ENCODE peak calls at places on chromosomes 7 and 10, in eight cellular contexts. O is left ventricle myocardium inferior; U is cardiac muscle cell; G is lower lobe of right lung; R is adrenal gland; I is CD4-positive, alpha-beta memory T cell; Q is NT2/D1; N is fibroblast of lung. X is an unnamed sample.

GRCh38 chr7:101859411-101860106 is 42.1 kb downstream of the CUX1 start:
- DNase-seq in O (no peak), U (no peak), G (no peak), R (no peak), I (no peak), Q (no peak), N (peak; percentile 72), X (no peak)

GRCh38 chr7:139711991-139712753 is 65.6 kb downstream of the HIPK2 start:
- DNase-seq in O (no peak), U (no peak), G (no peak), R (no peak), I (no peak), Q (no peak), N (no peak), X (no peak)

GRCh38 chr7:92044148-92044547 is 90.1 kb downstream of the CYP51A1 start:
- DNase-seq in O (no peak), U (no peak), G (no peak), R (no peak), I (no peak), Q (no peak), N (no peak), X (no peak)

GRCh38 chr10:130109796-130110235 is 814 bp downstream of the C10orf143 start:
- DNase-seq in O (peak; percentile 38), U (peak; percentile 83), G (no peak), R (peak; percentile 74), I (peak; percentile 80), Q (peak; percentile 75), N (peak; percentile 89), X (no peak)

GRCh38 chr7:54180796-54181195 is 361.4 kb upstream of the VSTM2A start:
- DNase-seq in O (no peak), U (no peak), G (no peak), R (no peak), I (no peak), Q (no peak), N (no peak), X (no peak)

GRCh38 chr7:47722126-47722525 is 140.2 kb upstream of the TNS3 start:
- DNase-seq in O (no peak), U (no peak), G (no peak), R (no peak), I (no peak), Q (no peak), N (no peak), X (no peak)

GRCh38 chr7:106779877-106780276 is 85.2 kb upstream of the PIK3CG start:
- DNase-seq in O (no peak), U (peak; percentile 28), G (no peak), R (no peak), I (no peak), Q (no peak), N (no peak), X (no peak)

GRCh38 chr10:62244785-62245595 is 23.7 kb downstream of the RTKN2 start:
- DNase-seq in O (no peak), U (peak; percentile 72), G (no peak), R (peak; percentile 24), I (peak; percentile 65), Q (no peak), N (peak; percentile 87), X (no peak)

GRCh38 chr10:44965651-44966097 is 6.1 kb downstream of the RASSF4 start:
- DNase-seq in O (no peak), U (peak; percentile 73), G (no peak), R (no peak), I (no peak), Q (no peak), N (no peak), X (peak; percentile 37)

GRCh38 chr10:86288695-86289576 is 77.7 kb downstream of the GRID1 start:
- DNase-seq in O (no peak), U (no peak), G (no peak), R (no peak), I (no peak), Q (no peak), N (no peak), X (no peak)

GRCh38 chr10:86287966-86288579 is 78.5 kb downstream of the GRID1 start:
- DNase-seq in O (no peak), U (no peak), G (no peak), R (no peak), I (no peak), Q (no peak), N (no peak), X (no peak)

GRCh38 chr10:86286591-86287421 is 79.8 kb downstream of the GRID1 start:
- DNase-seq in O (no peak), U (no peak), G (no peak), R (no peak), I (no peak), Q (no peak), N (no peak), X (no peak)

GRCh38 chr10:86289577-86289868 is 77.1 kb downstream of the GRID1 start:
- DNase-seq in O (no peak), U (no peak), G (no peak), R (no peak), I (no peak), Q (no peak), N (no peak), X (no peak)

DNA sequence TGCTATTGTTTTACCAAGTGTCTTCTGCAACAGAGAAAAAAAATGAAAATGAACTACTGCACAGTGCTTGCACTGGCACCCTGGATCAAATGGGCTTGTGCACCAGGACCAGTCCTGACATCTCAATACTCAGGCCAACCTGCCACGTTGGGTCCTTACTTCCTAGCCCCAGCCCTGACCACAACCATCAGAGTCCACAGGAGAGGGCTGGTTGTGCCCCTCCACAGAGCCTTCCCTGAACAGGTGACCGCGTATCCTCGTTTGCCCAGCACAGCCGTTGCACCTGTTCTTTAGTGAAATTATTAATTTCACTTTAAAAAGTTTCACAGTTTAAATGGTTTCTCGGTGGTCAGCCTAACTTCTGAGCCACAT is 79.2 kb downstream of the GRID1 start:
- DNase-seq in O (no peak), U (no peak), G (no peak), R (no peak), I (no peak), Q (no peak), N (no peak), X (no peak)
- H3K4me1 ChIP-seq in O (no peaks in the 10 kb centered on the region), U (no peaks in the 10 kb centered on the region), G (no peaks in the 10 kb centered on the region), R (no peaks in the 10 kb centered on the region), I (no peaks in the 10 kb centered on the region), Q (no peaks in the 10 kb centered on the region), N (no peaks in the 10 kb centered on the region), X (no peaks in the 10 kb centered on the region)

GRCh38 chr7:44375926-44376342 is 50.5 kb upstream of the CAMK2B start:
- DNase-seq in O (no peak), U (no peak), G (no peak), R (no peak), I (no peak), Q (no peak), N (no peak), X (no peak)

GRCh38 chr7:44374007-44374763 is 48.8 kb upstream of the CAMK2B start:
- DNase-seq in O (no peak), U (no peak), G (no peak), R (no peak), I (no peak), Q (no peak), N (no peak), X (no peak)

GRCh38 chr7:44372560-44373417 is 47.4 kb upstream of the CAMK2B start:
- DNase-seq in O (no peak), U (no peak), G (no peak), R (no peak), I (no peak), Q (no peak), N (no peak), X (no peak)

GRCh38 chr7:44375236-44375699 is 49.9 kb upstream of the CAMK2B start:
- DNase-seq in O (no peak), U (peak; percentile 60), G (no peak), R (peak; percentile 33), I (no peak), Q (no peak), N (no peak), X (peak; percentile 43)

GRCh38 chr7:44373418-44373740 is 48.0 kb upstream of the CAMK2B start:
- DNase-seq in O (no peak), U (no peak), G (no peak), R (no peak), I (no peak), Q (no peak), N (no peak), X (no peak)
- H3K4me1 ChIP-seq in O (no peaks in the 10 kb centered on the region), U (no peaks in the 10 kb centered on the region), G (no peaks in the 10 kb centered on the region), R (no peaks in the 10 kb centered on the region), I (no peaks in the 10 kb centered on the region), Q (no peaks in the 10 kb centered on the region), N (peaks cover 13% of the 10 kb centered on the region), X (no peaks in the 10 kb centered on the region)

GRCh38 chr10:22641743-22642142 is 72.6 kb downstream of the PIP4K2A start:
- DNase-seq in O (no peak), U (no peak), G (no peak), R (no peak), I (no peak), Q (no peak), N (no peak), X (no peak)

GRCh38 chr10:22643116-22643515 is 71.3 kb downstream of the PIP4K2A start:
- DNase-seq in O (no peak), U (no peak), G (no peak), R (no peak), I (no peak), Q (no peak), N (no peak), X (no peak)

GRCh38 chr10:22637491-22637890 is 76.9 kb downstream of the PIP4K2A start:
- DNase-seq in O (no peak), U (no peak), G (no peak), R (no peak), I (no peak), Q (no peak), N (no peak), X (no peak)

GRCh38 chr10:22638863-22639262 is 75.5 kb downstream of the PIP4K2A start:
- DNase-seq in O (no peak), U (no peak), G (no peak), R (no peak), I (no peak), Q (no peak), N (no peak), X (no peak)

GRCh38 chr10:22640351-22640750 is 74.0 kb downstream of the PIP4K2A start:
- DNase-seq in O (no peak), U (no peak), G (no peak), R (no peak), I (no peak), Q (no peak), N (no peak), X (no peak)
- H3K4me1 ChIP-seq in O (peaks cover 8% of the 10 kb centered on the region), U (no peaks in the 10 kb centered on the region), G (peaks cover 18% of the 10 kb centered on the region), R (no peaks in the 10 kb centered on the region), I (peaks cover 100% of the 10 kb centered on the region), Q (no peaks in the 10 kb centered on the region), N (no peaks in the 10 kb centered on the region), X (peaks cover 7% of the 10 kb centered on the region)

GRCh38 chr7:112366886-112367285 is 83.4 kb upstream of the IFRD1 start:
- DNase-seq in O (no peak), U (no peak), G (no peak), R (no peak), I (no peak), Q (no peak), N (no peak), X (no peak)
- H3K4me1 ChIP-seq in O (peaks cover 9% of the 10 kb centered on the region), U (peaks cover 5% of the 10 kb centered on the region), G (peaks cover 5% of the 10 kb centered on the region), R (no peaks in the 10 kb centered on the region), I (no peaks in the 10 kb centered on the region), Q (no peaks in the 10 kb centered on the region), N (no peaks in the 10 kb centered on the region), X (peaks cover 7% of the 10 kb centered on the region)

X was measured in heart left ventricle.